ENCODE peak calls at places on chromosomes 16 and 17, in ten cellular contexts. T, Q, S, E, P, U, G, H, C and A are unnamed samples. For H3K36me3, the result is how much of the 10 kb centered on the place peaks cover.

GRCh38 chr17:9703781-9704082 is 58.4 kb downstream of the USP43 start:
- DNase-seq in T (no peak), Q (no peak), S (no peak), E (no peak), P (peak), U (no peak), G (no peak), H (no peak), C (no peak), A (no peak)

GRCh38 chr17:17551361-17551760 is 40.1 kb downstream of the PEMT start:
- DNase-seq in T (no peak), Q (peak), S (no peak), E (peak), P (no peak), U (peak), G (no peak), H (peak), C (no peak), A (no peak)

GRCh38 chr17:79991924-79992656 is 43.6 kb downstream of the TBC1D16 start:
- DNase-seq in T (no peak), Q (peak), S (no peak), E (no peak), P (no peak), U (peak), G (peak), H (peak), C (peak), A (no peak)

GRCh38 chr17:47009759-47010594 is 30.9 kb upstream of the RPRML start:
- DNase-seq in T (no peak), Q (no peak), S (no peak), E (no peak), P (no peak), U (peak), G (no peak), H (peak), C (no peak), A (no peak)

GRCh38 chr16:54655171-54655590 is 275.5 kb upstream of the IRX5 start:
- DNase-seq in T (peak), Q (no peak), S (no peak), E (no peak), P (no peak), U (peak), G (peak), H (peak), C (no peak), A (peak)

GRCh38 chr17:82803606-82804005 is 36.2 kb downstream of the ZNF750 start:
- DNase-seq in T (no peak), Q (no peak), S (no peak), E (no peak), P (no peak), U (no peak), G (no peak), H (no peak), C (no peak), A (no peak)

GRCh38 chr17:11140028-11140427 is 101.0 kb upstream of the SHISA6 start:
- DNase-seq in T (no peak), Q (no peak), S (no peak), E (no peak), P (no peak), U (no peak), G (no peak), H (no peak), C (no peak), A (no peak)

GRCh38 chr17:43962479-43962878 is 8.7 kb upstream of the PYY start:
- DNase-seq in T (no peak), Q (no peak), S (no peak), E (no peak), P (no peak), U (no peak), G (no peak), H (no peak), C (no peak), A (peak)

GRCh38 chr17:61984826-61985225 is 57.0 kb upstream of the INTS2 start:
- DNase-seq in T (no peak), Q (no peak), S (no peak), E (no peak), P (no peak), U (no peak), G (no peak), H (no peak), C (no peak), A (no peak)

GRCh38 chr17:65455972-65456343 is 105.5 kb downstream of the AXIN2 start:
- DNase-seq in T (no peak), Q (peak), S (no peak), E (no peak), P (peak), U (no peak), G (no peak), H (peak), C (peak), A (no peak)

GRCh38 chr17:39920218-39921210 is 2.1 kb upstream of the GSDMB start:
- DNase-seq in T (no peak), Q (no peak), S (no peak), E (no peak), P (peak), U (no peak), G (no peak), H (no peak), C (no peak), A (peak)

GRCh38 chr17:57622886-57623433 is 122.1 kb downstream of the CCDC182 start:
- DNase-seq in T (no peak), Q (peak), S (peak), E (no peak), P (no peak), U (no peak), G (no peak), H (peak), C (peak), A (peak)

GRCh38 chr17:83054518-83055125 is 24.8 kb upstream of the METRNL start:
- DNase-seq in T (no peak), Q (no peak), S (no peak), E (no peak), P (no peak), U (no peak), G (peak), H (no peak), C (no peak), A (no peak)

GRCh38 chr17:30950669-30951399 is 20.0 kb upstream of the RNF135 start:
- DNase-seq in T (peak), Q (peak), S (no peak), E (peak), P (peak), U (peak), G (peak), H (no peak), C (peak), A (no peak)

GRCh38 chr17:2361361-2361760 is 24.1 kb downstream of the SGSM2 start:
- DNase-seq in T (no peak), Q (no peak), S (no peak), E (no peak), P (no peak), U (no peak), G (no peak), H (no peak), C (no peak), A (no peak)

GRCh38 chr17:79388556-79389295 is 222.1 kb downstream of the RBFOX3 start:
- DNase-seq in T (no peak), Q (peak), S (no peak), E (peak), P (peak), U (peak), G (peak), H (peak), C (peak), A (no peak)

GRCh38 chr17:45397796-45398195 is 34.9 kb downstream of the ARHGAP27 start:
- DNase-seq in T (no peak), Q (no peak), S (no peak), E (no peak), P (no peak), U (no peak), G (no peak), H (no peak), C (no peak), A (no peak)

GRCh38 chr16:50747206-50747956 is 5.5 kb downstream of the CYLD start:
- DNase-seq in T (no peak), Q (peak), S (no peak), E (no peak), P (peak), U (no peak), G (no peak), H (peak), C (no peak), A (no peak)

GRCh38 chr17:72039490-72039889 is 81.3 kb upstream of the SOX9 start:
- DNase-seq in T (no peak), Q (no peak), S (no peak), E (no peak), P (no peak), U (no peak), G (no peak), H (no peak), C (peak), A (no peak)

GRCh38 chr17:73826181-73826871 is 182.1 kb upstream of the SDK2 start:
- DNase-seq in T (no peak), Q (no peak), S (no peak), E (no peak), P (no peak), U (no peak), G (no peak), H (no peak), C (no peak), A (peak)

GRCh38 chr16:23384878-23385277 is 68.1 kb downstream of the COG7 start:
- DNase-seq in T (no peak), Q (no peak), S (no peak), E (no peak), P (no peak), U (no peak), G (no peak), H (no peak), C (no peak), A (no peak)

GRCh38 chr16:3188925-3189825 is 1.2 kb downstream of the OR1F1 start:
- DNase-seq in T (no peak), Q (peak), S (no peak), E (no peak), P (no peak), U (no peak), G (no peak), H (peak), C (peak), A (no peak)

GRCh38 chr16:23485841-23486240 is 24.5 kb downstream of the GGA2 start:
- DNase-seq in T (no peak), Q (no peak), S (no peak), E (no peak), P (no peak), U (no peak), G (no peak), H (no peak), C (no peak), A (no peak)

GRCh38 chr16:79372504-79373184 is 227.9 kb downstream of the MAF start:
- DNase-seq in T (no peak), Q (peak), S (no peak), E (peak), P (no peak), U (no peak), G (no peak), H (no peak), C (no peak), A (no peak)

GRCh38 chr16:5944971-5945370 is 847.4 kb upstream of the EEF2KMT start:
- DNase-seq in T (no peak), Q (no peak), S (no peak), E (no peak), P (no peak), U (no peak), G (no peak), H (no peak), C (no peak), A (no peak)

GRCh38 chr17:79983456-79983855 is 52.2 kb downstream of the TBC1D16 start:
- DNase-seq in T (no peak), Q (no peak), S (no peak), E (no peak), P (no peak), U (no peak), G (no peak), H (no peak), C (no peak), A (peak)

GRCh38 chr16:48276102-48276501 is 28.8 kb upstream of the ABCC11 start:
- DNase-seq in T (no peak), Q (no peak), S (peak), E (no peak), P (peak), U (no peak), G (no peak), H (peak), C (peak), A (no peak)

GRCh38 chr17:39144414-39144813 is 7.0 kb downstream of the PLXDC1 start:
- DNase-seq in T (peak), Q (peak), S (peak), E (peak), P (peak), U (peak), G (peak), H (no peak), C (peak), A (peak)

GRCh38 chr16:16137110-16137509 is 86.2 kb downstream of the ABCC6 start:
- DNase-seq in T (no peak), Q (no peak), S (no peak), E (no peak), P (no peak), U (no peak), G (no peak), H (peak), C (no peak), A (no peak)
- H3K36me3 ChIP-seq in T (half or more), Q (under half), S (under half), E (under half), P (under half), U (half or more), G (half or more), H (under half), C (half or more), A (under half)

GRCh38 chr16:2087426-2088191 is 39.8 kb downstream of the TSC2 start:
- DNase-seq in T (no peak), Q (no peak), S (no peak), E (no peak), P (peak), U (no peak), G (no peak), H (no peak), C (no peak), A (no peak)

GRCh38 chr16:2086812-2087425 is 39.1 kb downstream of the TSC2 start:
- DNase-seq in T (no peak), Q (no peak), S (no peak), E (no peak), P (no peak), U (no peak), G (no peak), H (no peak), C (no peak), A (no peak)

GRCh38 chr16:2084688-2085625 is 37.2 kb downstream of the TSC2 start:
- DNase-seq in T (no peak), Q (no peak), S (no peak), E (no peak), P (no peak), U (no peak), G (no peak), H (no peak), C (no peak), A (no peak)

GRCh38 chr16:2085669-2086068 is 37.9 kb downstream of the TSC2 start:
- DNase-seq in T (no peak), Q (no peak), S (no peak), E (no peak), P (no peak), U (no peak), G (no peak), H (no peak), C (no peak), A (no peak)

GRCh38 chr16:2086136-2086742 is 38.5 kb downstream of the TSC2 start:
- DNase-seq in T (no peak), Q (no peak), S (no peak), E (no peak), P (no peak), U (no peak), G (peak), H (no peak), C (no peak), A (no peak)
- H3K36me3 ChIP-seq in T (under half), Q (half or more), S (half or more), E (under half), P (under half), U (half or more), G (half or more), H (under half), C (half or more), A (under half)

DNA sequence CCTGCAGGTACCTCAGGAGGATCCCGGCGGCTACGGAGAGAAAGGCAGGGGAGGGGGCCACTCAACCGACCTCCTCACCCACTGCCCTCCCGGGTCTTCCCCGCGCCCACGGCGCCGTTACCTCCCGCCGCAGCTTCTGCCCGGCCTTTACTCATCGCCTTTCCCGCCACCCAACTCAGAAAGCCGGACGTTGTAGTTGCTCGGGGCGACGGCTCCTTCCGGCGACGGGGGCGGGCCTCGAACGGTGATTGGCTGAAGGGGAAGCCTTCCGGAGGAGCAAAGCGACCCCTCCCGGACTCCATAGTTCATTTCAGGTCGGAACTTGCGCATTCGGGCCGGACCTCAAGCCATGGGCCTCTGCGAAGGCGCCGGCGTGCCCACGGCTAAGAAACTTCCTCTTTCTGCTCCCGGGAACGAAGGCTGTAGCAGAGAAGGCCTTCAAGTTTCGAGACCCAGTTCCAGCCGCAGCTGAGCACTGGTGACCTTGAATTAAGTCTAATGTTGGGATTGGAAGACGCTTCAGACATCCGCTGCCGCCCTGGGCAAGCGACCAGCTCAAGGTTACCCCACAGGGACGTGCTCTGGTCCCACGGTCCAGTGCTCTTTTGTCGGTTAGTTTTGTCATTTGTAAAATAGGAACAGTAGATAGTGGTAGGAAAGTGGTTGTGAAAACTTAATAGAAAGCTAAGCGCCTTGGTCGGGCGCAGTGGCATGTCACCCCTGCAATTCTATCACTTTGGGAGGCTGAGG is at the start of gene PSMC3IP:
- DNase-seq in T (peak), Q (peak), S (peak), E (peak), P (peak), U (peak), G (peak), H (peak), C (peak), A (peak)
- H3K36me3 ChIP-seq in T (under half), Q (under half), S (under half), E (under half), P (under half), U (half or more), G (half or more), H (under half), C (under half), A (under half)

DNA sequence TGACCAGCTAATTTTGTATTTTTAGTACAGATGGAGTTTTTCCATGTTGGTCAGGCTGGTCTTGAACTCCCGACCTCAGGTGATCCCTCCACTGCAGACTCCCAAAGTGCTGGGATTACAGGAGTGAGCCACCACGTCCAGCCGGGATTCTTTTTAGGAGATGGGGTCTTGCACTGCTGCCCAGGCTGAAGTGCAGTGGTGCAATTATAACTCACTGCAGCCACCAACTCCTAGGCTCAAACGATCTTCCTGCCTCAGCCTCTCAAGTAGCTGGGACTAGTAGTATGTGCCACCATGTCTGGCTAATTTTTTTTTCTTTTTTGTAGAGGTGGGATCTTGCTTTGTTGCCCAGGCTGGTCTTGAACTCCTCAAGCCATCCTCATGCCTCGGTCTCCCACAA is 56.4 kb upstream of the MGAT5B start:
- DNase-seq in T (no peak), Q (no peak), S (no peak), E (no peak), P (no peak), U (no peak), G (no peak), H (no peak), C (no peak), A (no peak)
- H3K36me3 ChIP-seq in T (under half), Q (under half), S (under half), E (under half), P (under half), U (under half), G (under half), H (under half), C (under half), A (under half)

GRCh38 chr17:64183815-64184397 is 54.0 kb upstream of the ERN1 start:
- DNase-seq in T (no peak), Q (peak), S (peak), E (no peak), P (no peak), U (no peak), G (no peak), H (no peak), C (peak), A (no peak)

GRCh38 chr17:64186171-64187092 is 56.5 kb upstream of the ERN1 start:
- DNase-seq in T (no peak), Q (no peak), S (no peak), E (no peak), P (no peak), U (no peak), G (no peak), H (no peak), C (no peak), A (no peak)

GRCh38 chr17:64182325-64183012 is 52.5 kb upstream of the ERN1 start:
- DNase-seq in T (no peak), Q (no peak), S (no peak), E (no peak), P (no peak), U (no peak), G (no peak), H (no peak), C (no peak), A (no peak)

GRCh38 chr17:64187093-64187895 is 57.4 kb upstream of the ERN1 start:
- DNase-seq in T (no peak), Q (no peak), S (no peak), E (no peak), P (peak), U (no peak), G (no peak), H (no peak), C (no peak), A (no peak)

GRCh38 chr17:64185101-64185500 is 55.2 kb upstream of the ERN1 start:
- DNase-seq in T (no peak), Q (no peak), S (no peak), E (no peak), P (no peak), U (no peak), G (no peak), H (no peak), C (no peak), A (no peak)
- H3K36me3 ChIP-seq in T (under half), Q (under half), S (under half), E (under half), P (under half), U (under half), G (under half), H (under half), C (under half), A (under half)

DNA sequence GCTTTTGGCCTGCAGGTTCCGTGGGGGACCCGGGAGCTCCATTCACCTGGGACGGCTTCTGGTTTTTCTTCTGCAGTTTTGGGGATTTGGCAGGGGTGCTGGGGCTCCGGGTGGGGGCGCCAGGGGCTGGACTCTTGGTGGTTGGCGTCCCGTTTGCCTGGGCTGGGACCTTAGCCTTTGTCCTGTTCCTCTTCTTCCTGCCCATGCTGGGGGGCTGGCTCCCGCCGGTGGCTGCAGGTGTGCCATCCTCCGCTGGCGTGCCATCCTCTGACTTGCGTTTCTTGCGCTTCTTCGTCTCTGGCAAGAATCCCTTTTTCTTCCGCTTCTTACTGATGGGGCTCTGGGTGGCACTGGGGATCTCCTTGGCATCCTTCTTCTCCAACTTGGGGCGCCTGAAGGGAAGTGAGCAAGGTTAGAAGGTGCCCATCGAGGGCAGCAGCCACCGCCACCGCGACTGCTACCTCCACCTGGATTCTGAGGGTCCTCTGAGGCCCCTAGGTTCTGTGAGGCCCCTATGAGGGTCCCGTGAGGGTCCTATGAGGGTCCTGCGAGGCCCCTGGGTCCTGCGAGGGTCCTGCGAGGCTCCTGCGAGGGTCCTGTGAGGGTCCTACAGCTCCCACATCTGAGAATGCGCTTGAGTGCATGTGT is 15.5 kb downstream of the MYBBP1A start:
- DNase-seq in T (no peak), Q (no peak), S (no peak), E (no peak), P (no peak), U (no peak), G (no peak), H (no peak), C (no peak), A (no peak)
- H3K36me3 ChIP-seq in T (under half), Q (under half), S (under half), E (under half), P (under half), U (half or more), G (half or more), H (under half), C (half or more), A (under half)

DNA sequence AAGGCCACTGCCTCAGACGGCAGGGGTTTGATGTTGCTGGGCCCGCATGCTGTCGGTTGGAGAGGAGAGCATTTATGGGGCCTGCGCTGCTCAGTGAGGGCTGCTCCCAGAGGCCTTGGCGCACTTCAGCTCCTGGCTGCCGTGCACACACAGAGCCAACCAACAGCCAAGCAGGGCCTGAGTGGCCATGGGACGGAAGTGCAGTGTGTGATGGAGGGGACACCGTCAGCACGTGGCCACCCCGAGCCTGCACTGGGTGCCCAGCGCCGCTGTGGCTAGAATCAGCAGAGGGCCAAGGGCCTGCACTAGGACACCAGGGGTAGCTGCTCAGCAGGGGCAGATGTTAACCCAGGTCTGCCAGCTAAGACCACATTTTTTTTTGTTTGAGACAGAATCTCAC is 21.8 kb downstream of the KLHL36 start:
- DNase-seq in T (no peak), Q (no peak), S (no peak), E (no peak), P (no peak), U (no peak), G (no peak), H (no peak), C (no peak), A (no peak)
- H3K36me3 ChIP-seq in T (under half), Q (under half), S (under half), E (under half), P (under half), U (under half), G (under half), H (under half), C (under half), A (under half)